ENCODE peak calls at places on chromosomes 6 and 20, in six cellular contexts. One of them, this sample, is unnamed.

GRCh38 chr6:220736-221475 is 71.4 kb upstream of the DUSP22 start:
- DNase-seq in endodermal cell: peak
- DNase-seq in A673: no peak
- DNase-seq in ovary: no peak
- DNase-seq in lower lobe of right lung: no peak
- DNase-seq in left ventricle myocardium inferior: no peak
- DNase-seq in this sample: no peak

GRCh38 chr20:44706371-44707258 is 8.6 kb upstream of the CCN5 start:
- DNase-seq in endodermal cell: no peak
- DNase-seq in A673: no peak
- DNase-seq in ovary: no peak
- DNase-seq in lower lobe of right lung: no peak
- DNase-seq in left ventricle myocardium inferior: peak
- DNase-seq in this sample: no peak

GRCh38 chr6:157036245-157036681 is 259.1 kb downstream of the ARID1B start:
- DNase-seq in endodermal cell: no peak
- DNase-seq in A673: no peak
- DNase-seq in ovary: no peak
- DNase-seq in lower lobe of right lung: no peak
- DNase-seq in left ventricle myocardium inferior: no peak
- DNase-seq in this sample: peak

GRCh38 chr6:30156262-30156599 is 4.8 kb downstream of the TRIM10 start:
- DNase-seq in endodermal cell: no peak
- DNase-seq in A673: peak
- DNase-seq in ovary: no peak
- DNase-seq in lower lobe of right lung: no peak
- DNase-seq in left ventricle myocardium inferior: peak
- DNase-seq in this sample: no peak

GRCh38 chr6:123967900-123968299 is 164.2 kb downstream of the NKAIN2 start:
- DNase-seq in endodermal cell: no peak
- DNase-seq in A673: no peak
- DNase-seq in ovary: no peak
- DNase-seq in lower lobe of right lung: no peak
- DNase-seq in left ventricle myocardium inferior: no peak
- DNase-seq in this sample: no peak

GRCh38 chr20:35883341-35883777 is 70.9 kb downstream of the SCAND1 start:
- DNase-seq in endodermal cell: no peak
- DNase-seq in A673: no peak
- DNase-seq in ovary: no peak
- DNase-seq in lower lobe of right lung: no peak
- DNase-seq in left ventricle myocardium inferior: no peak
- DNase-seq in this sample: no peak

GRCh38 chr6:80523531-80523970 is 417.1 kb downstream of the BCKDHB start:
- DNase-seq in endodermal cell: peak
- DNase-seq in A673: peak
- DNase-seq in ovary: peak
- DNase-seq in lower lobe of right lung: peak
- DNase-seq in left ventricle myocardium inferior: no peak
- DNase-seq in this sample: no peak

GRCh38 chr6:98839788-98840361 is 5.5 kb downstream of the POU3F2 start:
- DNase-seq in endodermal cell: peak
- DNase-seq in A673: peak
- DNase-seq in ovary: no peak
- DNase-seq in lower lobe of right lung: no peak
- DNase-seq in left ventricle myocardium inferior: no peak
- DNase-seq in this sample: peak

GRCh38 chr6:72746276-72746675 is 124.4 kb downstream of the KCNQ5 start:
- DNase-seq in endodermal cell: no peak
- DNase-seq in A673: no peak
- DNase-seq in ovary: no peak
- DNase-seq in lower lobe of right lung: no peak
- DNase-seq in left ventricle myocardium inferior: no peak
- DNase-seq in this sample: no peak

GRCh38 chr20:14114049-14114448 is 118.7 kb downstream of the MACROD2 start:
- DNase-seq in endodermal cell: no peak
- DNase-seq in A673: no peak
- DNase-seq in ovary: no peak
- DNase-seq in lower lobe of right lung: no peak
- DNase-seq in left ventricle myocardium inferior: no peak
- DNase-seq in this sample: no peak

GRCh38 chr6:112018619-112019416 is 35.1 kb upstream of the CCN6 start:
- DNase-seq in endodermal cell: peak
- DNase-seq in A673: no peak
- DNase-seq in ovary: peak
- DNase-seq in lower lobe of right lung: no peak
- DNase-seq in left ventricle myocardium inferior: peak
- DNase-seq in this sample: no peak

GRCh38 chr6:1817033-1817761 is 207.5 kb downstream of the FOXC1 start:
- DNase-seq in endodermal cell: no peak
- DNase-seq in A673: no peak
- DNase-seq in ovary: no peak
- DNase-seq in lower lobe of right lung: no peak
- DNase-seq in left ventricle myocardium inferior: no peak
- DNase-seq in this sample: no peak

GRCh38 chr6:109455161-109455501 is 441 bp downstream of the MICAL1 start:
- DNase-seq in endodermal cell: no peak
- DNase-seq in A673: no peak
- DNase-seq in ovary: no peak
- DNase-seq in lower lobe of right lung: no peak
- DNase-seq in left ventricle myocardium inferior: no peak
- DNase-seq in this sample: no peak

GRCh38 chr20:11867286-11867921 is 50.3 kb upstream of the BTBD3 start:
- DNase-seq in endodermal cell: no peak
- DNase-seq in A673: no peak
- DNase-seq in ovary: no peak
- DNase-seq in lower lobe of right lung: no peak
- DNase-seq in left ventricle myocardium inferior: no peak
- DNase-seq in this sample: no peak

GRCh38 chr6:37308084-37308817 is 45.5 kb upstream of the RNF8 start:
- DNase-seq in endodermal cell: no peak
- DNase-seq in A673: no peak
- DNase-seq in ovary: no peak
- DNase-seq in lower lobe of right lung: no peak
- DNase-seq in left ventricle myocardium inferior: no peak
- DNase-seq in this sample: no peak

GRCh38 chr6:168007592-168008338 is 10.3 kb downstream of the KIF25 start:
- DNase-seq in endodermal cell: no peak
- DNase-seq in A673: peak
- DNase-seq in ovary: no peak
- DNase-seq in lower lobe of right lung: peak
- DNase-seq in left ventricle myocardium inferior: no peak
- DNase-seq in this sample: no peak

GRCh38 chr6:119116712-119117281 is 38.3 kb upstream of the FAM184A start:
- DNase-seq in endodermal cell: peak
- DNase-seq in A673: no peak
- DNase-seq in ovary: no peak
- DNase-seq in lower lobe of right lung: no peak
- DNase-seq in left ventricle myocardium inferior: no peak
- DNase-seq in this sample: no peak

GRCh38 chr6:35214869-35215664 is 1.3 kb downstream of the SCUBE3 start:
- DNase-seq in endodermal cell: peak
- DNase-seq in A673: no peak
- DNase-seq in ovary: no peak
- DNase-seq in lower lobe of right lung: no peak
- DNase-seq in left ventricle myocardium inferior: no peak
- DNase-seq in this sample: no peak

GRCh38 chr6:701696-702479 is 8.9 kb upstream of the EXOC2 start:
- DNase-seq in endodermal cell: peak
- DNase-seq in A673: no peak
- DNase-seq in ovary: no peak
- DNase-seq in lower lobe of right lung: no peak
- DNase-seq in left ventricle myocardium inferior: no peak
- DNase-seq in this sample: no peak

GRCh38 chr20:60078351-60079250 is 120.4 kb downstream of the CDH26 start:
- DNase-seq in endodermal cell: no peak
- DNase-seq in A673: no peak
- DNase-seq in ovary: no peak
- DNase-seq in lower lobe of right lung: no peak
- DNase-seq in left ventricle myocardium inferior: no peak
- DNase-seq in this sample: no peak

GRCh38 chr20:11810316-11811130 is 107.2 kb upstream of the BTBD3 start:
- DNase-seq in endodermal cell: no peak
- DNase-seq in A673: peak
- DNase-seq in ovary: no peak
- DNase-seq in lower lobe of right lung: no peak
- DNase-seq in left ventricle myocardium inferior: no peak
- DNase-seq in this sample: no peak

GRCh38 chr6:81621816-81622395 is 130.6 kb downstream of the TENT5A start:
- DNase-seq in endodermal cell: no peak
- DNase-seq in A673: no peak
- DNase-seq in ovary: no peak
- DNase-seq in lower lobe of right lung: no peak
- DNase-seq in left ventricle myocardium inferior: no peak
- DNase-seq in this sample: no peak

GRCh38 chr20:21712443-21713059 is 7.1 kb downstream of the PAX1 start:
- DNase-seq in endodermal cell: peak
- DNase-seq in A673: no peak
- DNase-seq in ovary: no peak
- DNase-seq in lower lobe of right lung: no peak
- DNase-seq in left ventricle myocardium inferior: no peak
- DNase-seq in this sample: no peak

GRCh38 chr20:21713901-21714296 is 8.4 kb downstream of the PAX1 start:
- DNase-seq in endodermal cell: peak
- DNase-seq in A673: no peak
- DNase-seq in ovary: no peak
- DNase-seq in lower lobe of right lung: no peak
- DNase-seq in left ventricle myocardium inferior: no peak
- DNase-seq in this sample: no peak

GRCh38 chr20:21713470-21713869 is 8.0 kb downstream of the PAX1 start:
- DNase-seq in endodermal cell: peak
- DNase-seq in A673: no peak
- DNase-seq in ovary: no peak
- DNase-seq in lower lobe of right lung: no peak
- DNase-seq in left ventricle myocardium inferior: no peak
- DNase-seq in this sample: no peak

GRCh38 chr20:21714297-21715192 is 9.1 kb downstream of the PAX1 start:
- DNase-seq in endodermal cell: peak
- DNase-seq in A673: no peak
- DNase-seq in ovary: no peak
- DNase-seq in lower lobe of right lung: no peak
- DNase-seq in left ventricle myocardium inferior: no peak
- DNase-seq in this sample: no peak

GRCh38 chr20:21715193-21715881 is 9.9 kb downstream of the PAX1 start:
- DNase-seq in endodermal cell: no peak
- DNase-seq in A673: no peak
- DNase-seq in ovary: no peak
- DNase-seq in lower lobe of right lung: no peak
- DNase-seq in left ventricle myocardium inferior: no peak
- DNase-seq in this sample: no peak
- TF ChIP-seq CTCF in endodermal cell: no peak
- TF ChIP-seq CTCF in A673: no peak
- TF ChIP-seq CTCF in ovary: no peak
- TF ChIP-seq CTCF in lower lobe of right lung: no peak
- TF ChIP-seq CTCF in left ventricle myocardium inferior: no peak
- TF ChIP-seq CTCF in this sample: no peak

DNA sequence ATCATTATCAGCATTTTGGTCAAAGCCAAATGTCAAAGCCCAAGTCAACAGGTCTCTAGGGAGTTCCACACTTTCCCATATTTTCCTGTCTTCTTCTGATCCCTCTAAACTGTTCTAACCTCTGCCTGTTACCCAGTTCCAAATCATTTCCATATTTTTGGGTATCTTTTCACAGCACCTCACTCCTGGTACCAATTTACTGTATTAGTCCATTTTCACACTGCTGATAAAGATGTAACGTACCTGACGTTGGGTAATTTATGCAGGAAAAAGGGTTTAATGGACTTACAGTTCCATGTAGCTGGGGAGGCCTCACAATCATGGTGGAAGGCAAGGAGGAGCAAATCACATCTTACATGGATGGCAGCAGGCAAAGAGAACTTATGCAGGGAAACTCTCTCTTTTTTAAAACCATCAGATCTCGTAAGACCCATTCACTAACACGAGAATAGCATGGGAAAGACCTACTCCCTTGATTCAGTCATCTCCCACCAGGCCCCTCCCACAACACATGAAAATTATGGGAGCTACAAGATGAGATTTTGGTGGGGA is 143.4 kb downstream of the PTPRK start:
- DNase-seq in endodermal cell: no peak
- DNase-seq in A673: no peak
- DNase-seq in ovary: no peak
- DNase-seq in lower lobe of right lung: no peak
- DNase-seq in left ventricle myocardium inferior: no peak
- DNase-seq in this sample: no peak
- H3K4me3 ChIP-seq in endodermal cell: peak
- H3K4me3 ChIP-seq in A673: no peak
- H3K4me3 ChIP-seq in ovary: no peak
- H3K4me3 ChIP-seq in lower lobe of right lung: no peak
- H3K4me3 ChIP-seq in left ventricle myocardium inferior: no peak
- H3K4me3 ChIP-seq in this sample: no peak

GRCh38 chr20:37383229-37383989 is 37.5 kb downstream of the SRC start:
- DNase-seq in endodermal cell: peak
- DNase-seq in A673: no peak
- DNase-seq in ovary: no peak
- DNase-seq in lower lobe of right lung: no peak
- DNase-seq in left ventricle myocardium inferior: no peak
- DNase-seq in this sample: no peak

GRCh38 chr20:37385176-37385575 is 39.2 kb downstream of the SRC start:
- DNase-seq in endodermal cell: peak
- DNase-seq in A673: no peak
- DNase-seq in ovary: no peak
- DNase-seq in lower lobe of right lung: no peak
- DNase-seq in left ventricle myocardium inferior: no peak
- DNase-seq in this sample: no peak

GRCh38 chr20:37386505-37387201 is 40.7 kb downstream of the SRC start:
- DNase-seq in endodermal cell: peak
- DNase-seq in A673: no peak
- DNase-seq in ovary: no peak
- DNase-seq in lower lobe of right lung: peak
- DNase-seq in left ventricle myocardium inferior: no peak
- DNase-seq in this sample: no peak

GRCh38 chr20:37385659-37386504 is 39.9 kb downstream of the SRC start:
- DNase-seq in endodermal cell: peak
- DNase-seq in A673: no peak
- DNase-seq in ovary: no peak
- DNase-seq in lower lobe of right lung: peak
- DNase-seq in left ventricle myocardium inferior: no peak
- DNase-seq in this sample: no peak

DNA sequence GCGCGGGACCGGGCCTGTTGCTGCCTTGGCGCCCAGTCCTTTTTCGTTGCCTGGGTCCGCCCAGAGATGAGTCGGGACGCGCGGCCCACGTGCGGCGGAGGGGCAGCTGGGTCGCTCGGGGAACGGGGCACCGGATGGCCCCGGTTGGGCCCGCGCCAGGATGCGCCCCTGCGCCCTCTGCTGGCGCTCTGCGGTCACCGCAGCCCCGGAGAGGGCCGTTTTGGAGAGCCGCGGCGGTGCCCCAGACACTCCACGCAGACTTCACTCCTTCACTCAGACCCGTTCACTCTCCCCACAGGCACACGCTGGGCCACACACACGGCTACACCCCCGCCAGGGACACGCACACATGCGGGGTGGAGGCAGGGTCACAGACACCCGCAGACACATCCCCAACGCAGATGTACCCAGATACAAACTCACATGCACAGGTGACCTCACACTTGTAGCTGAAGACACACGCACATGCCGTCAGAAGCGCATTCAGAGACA is 38.8 kb downstream of the SRC start:
- DNase-seq in endodermal cell: peak
- DNase-seq in A673: peak
- DNase-seq in ovary: peak
- DNase-seq in lower lobe of right lung: peak
- DNase-seq in left ventricle myocardium inferior: peak
- DNase-seq in this sample: peak
- H3K27ac ChIP-seq in endodermal cell: no peak
- H3K27ac ChIP-seq in A673: peak
- H3K27ac ChIP-seq in ovary: no peak
- H3K27ac ChIP-seq in lower lobe of right lung: no peak
- H3K27ac ChIP-seq in left ventricle myocardium inferior: peak
- H3K27ac ChIP-seq in this sample: no peak

GRCh38 chr20:21490105-21490504 is 23.8 kb downstream of the NKX2-2 start:
- DNase-seq in endodermal cell: no peak
- DNase-seq in A673: no peak
- DNase-seq in ovary: no peak
- DNase-seq in lower lobe of right lung: no peak
- DNase-seq in left ventricle myocardium inferior: no peak
- DNase-seq in this sample: no peak
- TF ChIP-seq CTCF in endodermal cell: peak
- TF ChIP-seq CTCF in A673: peak
- TF ChIP-seq CTCF in ovary: no peak
- TF ChIP-seq CTCF in lower lobe of right lung: peak
- TF ChIP-seq CTCF in left ventricle myocardium inferior: no peak
- TF ChIP-seq CTCF in this sample: peak